ENCODE peak calls at places on chromosomes 12 and 14, in ten cellular contexts. B is left lung, Q is RWPE1, N is esophagus squamous epithelium, L is testis, O is IMR-90, W is psoas muscle, Z is nephron progenitor cell, V is activated B cell treated with CpG ODN at 0.5 μM for 24 hours, T is lower lobe of right lung. Y is an unnamed sample.

GRCh38 chr14:64937176-64937820 is 5.2 kb downstream of the GPX2 start:
- DNase-seq in Q (no peak), V (no peak), W (no peak), O (peak; percentile 18), B (no peak), Z (no peak), T (no peak), N (no peak), L (peak; percentile 68), Y (no peak)

GRCh38 chr12:14514946-14515345 is 52.7 kb downstream of the PLBD1 start:
- DNase-seq in W (no peak), V (no peak), T (no peak), L (no peak), N (no peak), Q (peak; percentile 64), O (no peak), B (no peak), Z (no peak), Y (no peak)

GRCh38 chr12:95205685-95206084 is 11.6 kb downstream of the FGD6 start:
- DNase-seq in W (no peak), B (no peak), Q (peak; percentile 68), Z (no peak), V (no peak), O (peak; percentile 90), T (no peak), L (peak; percentile 24), N (no peak), Y (peak; percentile 1)

GRCh38 chr12:125283521-125283920 is 218.3 kb downstream of the AACS start:
- DNase-seq in Z (no peak), T (no peak), B (no peak), O (no peak), L (no peak), Q (no peak), N (no peak), V (no peak), W (no peak), Y (no peak)

GRCh38 chr14:89855961-89856360 is 98.6 kb downstream of the EFCAB11 start:
- DNase-seq in T (no peak), B (no peak), N (no peak), O (peak; percentile 89), L (no peak), W (no peak), Q (no peak), Z (no peak), V (no peak), Y (no peak)

GRCh38 chr12:114668905-114669304 is 15.1 kb downstream of the TBX3 start:
- DNase-seq in O (no peak), W (no peak), T (no peak), N (no peak), B (no peak), Z (peak; percentile 38), L (no peak), V (no peak), Q (no peak), Y (no peak)

GRCh38 chr12:121278450-121279375 is 17.8 kb downstream of the CAMKK2 start:
- DNase-seq in O (peak; percentile 74), B (peak; percentile 83), V (no peak), N (no peak), L (peak; percentile 92), Z (no peak), W (peak; percentile 55), Q (no peak), T (peak; percentile 74), Y (no peak)

GRCh38 chr12:107134558-107134957 is 41.2 kb upstream of the CRY1 start:
- DNase-seq in O (no peak), Q (no peak), L (peak; percentile 27), T (no peak), Z (no peak), N (no peak), V (no peak), W (no peak), B (no peak), Y (no peak)

GRCh38 chr12:104957388-104958008 is 592 bp downstream of the SLC41A2 start:
- DNase-seq in Q (no peak), B (no peak), T (no peak), V (no peak), N (no peak), Z (no peak), O (no peak), W (no peak), L (no peak), Y (peak; percentile 22)

GRCh38 chr12:6982532-6982931 is 11.8 kb downstream of the EMG1 start:
- DNase-seq in B (no peak), W (no peak), Q (no peak), O (no peak), T (no peak), N (no peak), V (no peak), Z (no peak), L (no peak), Y (no peak)

GRCh38 chr14:22835505-22835904 is 880 bp upstream of the MMP14 start:
- DNase-seq in Q (no peak), B (no peak), T (no peak), W (no peak), V (no peak), O (no peak), Z (no peak), N (no peak), L (no peak), Y (no peak)

GRCh38 chr14:99969673-99970322 is 95.4 kb upstream of the EVL start:
- DNase-seq in B (no peak), N (no peak), Q (no peak), O (no peak), V (no peak), W (no peak), Z (no peak), L (no peak), T (no peak), Y (no peak)

GRCh38 chr12:41334390-41334789 is 146.3 kb downstream of the PDZRN4 start:
- DNase-seq in B (no peak), L (no peak), N (no peak), Z (no peak), O (no peak), V (no peak), W (no peak), T (no peak), Q (no peak), Y (no peak)

GRCh38 chr14:56855891-56856461 is 45.7 kb upstream of the OTX2 start:
- DNase-seq in L (no peak), W (no peak), O (no peak), V (no peak), T (no peak), Q (no peak), Z (peak; percentile 42), B (no peak), N (no peak), Y (peak; percentile 47)

DNA sequence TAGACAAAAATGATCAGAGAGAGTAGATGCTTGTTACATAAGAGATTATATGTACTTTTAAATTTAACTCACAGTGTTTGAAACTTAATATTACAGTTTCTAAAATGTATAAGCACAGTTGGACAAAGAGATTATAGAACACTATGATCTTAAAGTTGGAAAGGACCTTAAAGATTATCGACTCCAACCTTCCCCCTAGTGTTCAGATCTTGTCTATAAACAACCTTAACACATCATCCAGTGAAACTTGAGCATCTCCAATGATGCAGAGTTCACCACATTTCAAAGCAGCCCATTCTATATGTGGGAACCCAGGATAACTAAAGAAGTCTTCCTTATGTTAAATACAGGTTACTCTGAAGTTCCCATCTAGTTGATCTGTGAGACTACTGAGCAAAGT is 480.8 kb downstream of the RMST start:
- DNase-seq in T (no peak), N (no peak), B (no peak), V (no peak), Q (no peak), W (no peak), Z (no peak), O (no peak), L (no peak), Y (no peak)
- TF ChIP-seq CTCF in T (no peak), N (no peak), B (no peak), V (no peak), Q (no peak), W (no peak), Z (no peak), O (no peak), L (no peak), Y (peak; percentile 28)

GRCh38 chr12:64236549-64236948 is 14.5 kb upstream of the KICS2 start:
- DNase-seq in Z (no peak), Q (no peak), V (no peak), T (no peak), N (no peak), O (peak; percentile 19), B (no peak), L (no peak), W (no peak), Y (no peak)
- TF ChIP-seq CTCF in Z (no peak), Q (no peak), V (no peak), T (no peak), N (no peak), O (peak; percentile 39), B (no peak), L (no peak), W (no peak), Y (no peak)

DNA sequence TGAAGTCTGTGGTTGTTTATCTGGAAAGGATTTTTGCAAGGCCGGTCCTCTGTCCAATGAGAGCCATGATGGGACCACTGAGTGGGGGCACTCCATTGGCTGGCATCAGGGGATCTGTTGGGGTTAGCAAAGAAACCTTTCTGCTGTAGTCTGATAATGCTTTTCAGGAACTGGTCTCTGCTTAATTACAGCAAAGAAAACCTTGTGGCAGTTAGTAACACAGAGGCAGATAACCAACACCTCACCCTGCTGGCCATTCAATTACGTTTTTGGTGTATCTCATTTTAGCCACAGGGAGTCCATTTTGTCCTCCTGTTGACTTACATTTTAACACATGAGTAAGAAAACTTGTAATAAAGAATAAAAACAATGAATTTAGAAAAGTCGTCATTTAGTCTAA is 629.3 kb upstream of the MDGA2 start:
- DNase-seq in Z (no peak), V (no peak), Q (no peak), T (no peak), O (no peak), L (no peak), W (peak; percentile 12), B (no peak), N (no peak), Y (no peak)
- TF ChIP-seq CTCF in Z (no peak), V (no peak), Q (no peak), T (no peak), O (no peak), L (no peak), W (no peak), B (no peak), N (no peak), Y (no peak)

DNA sequence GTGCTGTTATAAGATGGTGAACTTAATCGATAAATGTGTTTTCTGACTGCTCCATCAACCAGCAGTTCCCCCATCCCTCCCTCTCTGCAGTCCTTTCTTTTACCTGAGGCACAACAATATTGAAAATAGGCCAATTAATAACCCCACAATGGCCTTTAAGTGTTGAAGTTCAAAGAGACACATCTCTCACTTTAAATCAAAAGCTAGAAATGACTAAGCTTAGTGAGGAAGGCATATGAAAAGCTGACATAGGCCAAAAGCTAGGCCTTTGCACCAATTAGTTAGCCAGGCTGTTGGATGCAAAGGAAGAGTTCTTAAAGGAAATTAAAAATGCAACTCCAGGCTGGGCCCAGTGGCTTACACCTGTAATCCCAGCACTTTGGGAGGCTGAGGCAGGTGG is 43.7 kb downstream of the SAV1 start:
- DNase-seq in T (no peak), V (no peak), O (no peak), Z (no peak), Q (no peak), N (no peak), L (no peak), B (no peak), W (no peak), Y (no peak)
- TF ChIP-seq CTCF in T (no peak), V (no peak), O (no peak), Z (no peak), Q (no peak), N (no peak), L (no peak), B (no peak), W (no peak), Y (no peak)

GRCh38 chr12:132143328-132144071 is 619 bp downstream of the DDX51 start:
- DNase-seq in W (peak; percentile 56), T (no peak), L (no peak), Q (no peak), O (no peak), V (no peak), N (no peak), B (peak; percentile 82), Z (peak; percentile 50), Y (no peak)
- TF ChIP-seq CTCF in W (no peak), T (no peak), L (no peak), Q (no peak), O (no peak), V (no peak), N (no peak), B (no peak), Z (no peak), Y (no peak)

Y was measured in neural crest cell.